ENCODE peak calls at places on chromosomes 2 and 18, in seven cellular contexts. K is activated CD8-positive, alpha-beta T cell treated with anti-CD3 and anti-CD28 coated beads, Interleukin-2, amount 10 ng/mL, durations not matched to agents 7 days and 5 days; R is NCI-H187 treated with DMSO at 0.1 percent for 48 hours; M is SHP77; I is OCI-M1; C is H7; V is HT1080. L is an unnamed sample.

GRCh38 chr2:9164112-9164608 is 42.5 kb upstream of the ASAP2 start:
- DNase-seq in M (no peak), C (no peak), K (no peak), R (no peak), I (no peak), V (no peak), L (no peak)

GRCh38 chr2:223104336-223104735 is 52.3 kb downstream of the KCNE4 start:
- DNase-seq in M (no peak), C (no peak), K (no peak), V (no peak), I (no peak), R (no peak), L (no peak)

GRCh38 chr2:233165895-233166661 is 85.4 kb upstream of the ATG16L1 start:
- DNase-seq in K (peak; percentile 49), C (no peak), V (peak; percentile 86), R (no peak), M (no peak), I (peak; percentile 97), L (no peak)

GRCh38 chr2:143802242-143802641 is 673.0 kb downstream of the ARHGAP15 start:
- DNase-seq in M (no peak), I (no peak), C (no peak), R (no peak), V (no peak), K (no peak), L (no peak)

GRCh38 chr2:223196331-223196730 is 144.3 kb downstream of the KCNE4 start:
- DNase-seq in I (no peak), M (no peak), K (no peak), R (no peak), V (no peak), C (no peak), L (no peak)

GRCh38 chr2:85504434-85505261 is 34.3 kb upstream of the MAT2A start:
- DNase-seq in K (no peak), I (no peak), R (no peak), C (no peak), M (peak; percentile 73), V (peak; percentile 100), L (no peak)

GRCh38 chr2:232981356-232981755 is 31.7 kb downstream of the NGEF start:
- DNase-seq in C (no peak), K (no peak), V (no peak), I (no peak), M (no peak), R (no peak), L (peak; percentile 57)

GRCh38 chr2:216211614-216212013 is 102.5 kb downstream of the XRCC5 start:
- DNase-seq in K (no peak), I (no peak), R (no peak), M (no peak), C (no peak), V (no peak), L (no peak)

GRCh38 chr2:9178905-9179571 is 27.6 kb upstream of the ASAP2 start:
- DNase-seq in M (peak; percentile 78), I (no peak), C (no peak), V (peak; percentile 91), K (no peak), R (peak; percentile 96), L (no peak)

GRCh38 chr2:136206613-136207012 is 88.7 kb upstream of the CXCR4 start:
- DNase-seq in K (no peak), V (no peak), C (no peak), R (no peak), M (peak; percentile 81), I (no peak), L (no peak)

GRCh38 chr18:9861933-9862332 is 23.8 kb upstream of the TXNDC2 start:
- DNase-seq in V (no peak), M (no peak), K (no peak), I (no peak), R (no peak), C (no peak), L (no peak)

GRCh38 chr18:30527226-30527625 is 515.3 kb downstream of the DSC3 start:
- DNase-seq in R (no peak), K (no peak), I (peak; percentile 11), M (no peak), V (no peak), C (no peak), L (no peak)

GRCh38 chr2:17252258-17252657 is 266.0 kb downstream of the RAD51AP2 start:
- DNase-seq in I (no peak), C (no peak), K (no peak), R (no peak), M (no peak), V (no peak), L (no peak)

GRCh38 chr2:120246546-120247300 is 5.9 kb upstream of the RALB start:
- DNase-seq in I (no peak), R (peak; percentile 86), V (no peak), M (no peak), C (peak; percentile 40), K (no peak), L (no peak)

GRCh38 chr2:36663851-36664715 is 32.4 kb upstream of the VIT start:
- DNase-seq in R (peak; percentile 3), V (peak; percentile 75), K (peak; percentile 32), M (peak; percentile 12), I (peak; percentile 71), C (peak; percentile 59), L (no peak)

GRCh38 chr2:2974982-2975381 is 402.6 kb downstream of the EIPR1 start:
- DNase-seq in M (no peak), C (no peak), V (no peak), I (no peak), R (no peak), K (no peak), L (no peak)

GRCh38 chr18:13680612-13681011 is 45.7 kb downstream of the FAM210A start:
- DNase-seq in R (no peak), I (peak; percentile 62), V (no peak), K (no peak), C (peak; percentile 64), M (no peak), L (no peak)

GRCh38 chr18:48569139-48569914 is 30.5 kb downstream of the CTIF start:
- DNase-seq in V (no peak), I (no peak), R (no peak), M (no peak), C (no peak), K (no peak), L (no peak)

GRCh38 chr18:63137999-63138448 is 181.5 kb downstream of the BCL2 start:
- DNase-seq in V (no peak), M (no peak), I (peak; percentile 35), R (no peak), K (peak; percentile 75), C (no peak), L (no peak)

GRCh38 chr2:98664323-98664722 is 55.9 kb downstream of the UNC50 start:
- DNase-seq in K (peak; percentile 78), C (no peak), V (no peak), M (no peak), I (peak; percentile 13), R (no peak), L (no peak)

GRCh38 chr18:51666717-51667320 is 469.3 kb upstream of the MEX3C start:
- DNase-seq in I (no peak), K (no peak), C (no peak), R (peak; percentile 35), M (peak; percentile 65), V (peak; percentile 76), L (no peak)

GRCh38 chr2:211881449-211881848 is 657.2 kb downstream of the ERBB4 start:
- DNase-seq in K (no peak), C (no peak), V (no peak), M (no peak), R (no peak), I (no peak), L (no peak)

GRCh38 chr2:161238559-161239415 is 69.4 kb upstream of the PSMD14 start:
- DNase-seq in K (peak; percentile 70), R (no peak), C (peak; percentile 90), I (peak; percentile 28), M (no peak), V (no peak), L (peak; percentile 78)

GRCh38 chr18:11849845-11850747 is 1.1 kb upstream of the CHMP1B start:
- DNase-seq in V (peak; percentile 91), I (peak; percentile 84), C (no peak), M (peak; percentile 51), R (no peak), K (peak; percentile 51), L (no peak)

GRCh38 chr2:140506606-140507005 is 1624.2 kb downstream of the LRP1B start:
- DNase-seq in M (no peak), C (no peak), R (no peak), I (no peak), K (no peak), V (peak; percentile 49), L (no peak)

GRCh38 chr2:19786408-19787058 is 115.2 kb downstream of the TTC32 start:
- DNase-seq in M (no peak), V (peak; percentile 69), R (no peak), I (peak; percentile 90), K (no peak), C (no peak), L (no peak)

GRCh38 chr18:24609249-24609648 is 148.8 kb downstream of the HRH4 start:
- DNase-seq in C (no peak), R (no peak), I (no peak), M (no peak), V (no peak), K (no peak), L (no peak)

GRCh38 chr2:172109670-172110421 is 7.1 kb upstream of the DLX2 start:
- DNase-seq in R (no peak), K (no peak), V (no peak), C (peak; percentile 72), M (no peak), I (no peak), L (no peak)

GRCh38 chr2:215967590-215968373 is 45.6 kb downstream of the MREG start:
- DNase-seq in R (no peak), V (no peak), K (no peak), M (no peak), C (no peak), I (no peak), L (no peak)

GRCh38 chr2:119245076-119245840 is 21.6 kb downstream of the STEAP3 start:
- DNase-seq in V (no peak), M (no peak), I (no peak), K (no peak), C (peak; percentile 20), R (no peak), L (no peak)